ENCODE peak calls at places on chromosomes 3 and 15, in nine cellular contexts. P is suprapubic skin, H is PC-9, U is Calu3, D is cardiac muscle cell, Z is HFF-Myc, G is activated B cell treated with CpG ODN at 0.5 μM for 24 hours, J is esophagus muscularis mucosa, N is astrocyte of the spinal cord. E is an unnamed sample.

GRCh38 chr3:76199382-76199781 is 414.0 kb upstream of the ZNF717 start:
- DNase-seq in P (no peak), H (no peak), U (no peak), D (no peak), Z (no peak), G (no peak), J (no peak), N (peak; percentile 2), E (no peak)

GRCh38 chr3:105274958-105275357 is 91.8 kb upstream of the ALCAM start:
- DNase-seq in P (no peak), H (peak; percentile 40), U (no peak), D (peak; percentile 6), Z (no peak), G (no peak), J (no peak), N (peak; percentile 59), E (no peak)

GRCh38 chr15:75171408-75171807 is 30.3 kb upstream of the C15orf39 start:
- DNase-seq in P (no peak), H (no peak), U (peak; percentile 35), D (peak; percentile 69), Z (peak; percentile 46), G (no peak), J (no peak), N (peak; percentile 83), E (peak; percentile 62)

GRCh38 chr3:188947983-188948657 is 223.7 kb upstream of the TPRG1 start:
- DNase-seq in P (peak; percentile 98), H (no peak), U (peak; percentile 86), D (peak; percentile 100), Z (peak; percentile 89), G (no peak), J (peak; percentile 99), N (peak; percentile 100), E (peak; percentile 98)

GRCh38 chr15:87973456-87974215 is 282.9 kb downstream of the NTRK3 start:
- DNase-seq in P (no peak), H (no peak), U (no peak), D (no peak), Z (no peak), G (no peak), J (no peak), N (no peak), E (no peak)

GRCh38 chr3:98646680-98647079 is 53.3 kb upstream of the CPOX start:
- DNase-seq in P (no peak), H (no peak), U (no peak), D (no peak), Z (no peak), G (no peak), J (no peak), N (no peak), E (no peak)

GRCh38 chr15:75947117-75947516 is 43.4 kb downstream of the FBXO22 start:
- DNase-seq in P (no peak), H (no peak), U (no peak), D (peak; percentile 45), Z (no peak), G (no peak), J (no peak), N (peak; percentile 41), E (peak; percentile 27)

GRCh38 chr15:83108266-83109219 is 1.1 kb downstream of the TM6SF1 start:
- DNase-seq in P (peak; percentile 71), H (no peak), U (peak; percentile 14), D (peak; percentile 82), Z (no peak), G (peak; percentile 26), J (no peak), N (peak; percentile 48), E (peak; percentile 53)

GRCh38 chr3:115330406-115330805 is 183.3 kb upstream of the ZBTB20 start:
- DNase-seq in P (no peak), H (no peak), U (peak; percentile 4), D (peak; percentile 75), Z (peak; percentile 52), G (no peak), J (no peak), N (peak; percentile 61), E (no peak)

GRCh38 chr3:99925584-99925983 is 107.9 kb downstream of the CMSS1 start:
- DNase-seq in P (no peak), H (peak; percentile 68), U (peak; percentile 44), D (peak; percentile 70), Z (peak; percentile 84), G (no peak), J (no peak), N (peak; percentile 80), E (no peak)

GRCh38 chr3:187257471-187257870 is 34.1 kb downstream of the MASP1 start:
- DNase-seq in P (no peak), H (no peak), U (no peak), D (no peak), Z (no peak), G (no peak), J (no peak), N (no peak), E (no peak)

GRCh38 chr3:13145131-13145825 is 72.0 kb upstream of the IQSEC1 start:
- DNase-seq in P (peak; percentile 21), H (no peak), U (peak; percentile 16), D (no peak), Z (no peak), G (no peak), J (no peak), N (no peak), E (no peak)

GRCh38 chr3:99961756-99962515 is 144.3 kb downstream of the CMSS1 start:
- DNase-seq in P (no peak), H (no peak), U (no peak), D (no peak), Z (no peak), G (no peak), J (no peak), N (no peak), E (no peak)

GRCh38 chr3:111729087-111729846 is 129.8 kb upstream of the PHLDB2 start:
- DNase-seq in P (peak; percentile 79), H (peak; percentile 65), U (no peak), D (peak; percentile 75), Z (no peak), G (no peak), J (peak; percentile 91), N (peak; percentile 94), E (no peak)

GRCh38 chr3:191502583-191502982 is 41.6 kb downstream of the PYDC2 start:
- DNase-seq in P (no peak), H (no peak), U (no peak), D (no peak), Z (no peak), G (no peak), J (no peak), N (peak; percentile 13), E (no peak)

GRCh38 chr3:55402886-55403605 is 84.1 kb downstream of the WNT5A start:
- DNase-seq in P (no peak), H (peak; percentile 10), U (no peak), D (no peak), Z (no peak), G (no peak), J (no peak), N (peak; percentile 26), E (no peak)

DNA sequence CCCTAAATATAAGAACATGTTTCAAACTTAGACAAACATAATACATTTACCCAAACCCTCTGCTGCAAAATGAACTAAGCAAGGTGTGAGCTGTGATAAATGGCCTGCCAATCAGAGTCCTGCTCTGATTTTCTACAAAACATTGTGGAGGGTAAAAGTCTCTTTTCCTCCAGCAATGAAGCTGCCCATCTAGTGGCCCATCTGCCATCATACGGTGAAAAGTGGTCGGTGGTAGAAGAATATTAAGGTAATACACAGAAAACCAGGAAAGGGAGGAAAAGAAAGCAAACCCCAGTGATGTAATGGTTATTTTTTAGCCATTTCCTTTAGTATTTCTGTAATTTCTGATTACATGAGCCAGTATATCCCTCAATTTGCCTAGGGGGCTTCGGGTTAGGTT is 838.1 kb downstream of the TBL1XR1 start:
- DNase-seq in P (no peak), H (no peak), U (no peak), D (no peak), Z (no peak), G (no peak), J (no peak), N (no peak), E (no peak)
- TF ChIP-seq CTCF in P (no peak), H (peak; percentile 50), U (peak; percentile 45), D (no peak), Z (peak; percentile 20), G (no peak), J (no peak), N (no peak), E (no peak)

GRCh38 chr15:29936353-29937049 is 114.2 kb upstream of the TJP1 start:
- DNase-seq in P (no peak), H (no peak), U (no peak), D (peak; percentile 25), Z (no peak), G (no peak), J (no peak), N (no peak), E (no peak)

GRCh38 chr15:29937956-29938355 is 115.7 kb upstream of the TJP1 start:
- DNase-seq in P (no peak), H (no peak), U (no peak), D (peak; percentile 29), Z (no peak), G (no peak), J (no peak), N (peak; percentile 71), E (no peak)

GRCh38 chr15:29939404-29939803 is 117.1 kb upstream of the TJP1 start:
- DNase-seq in P (no peak), H (no peak), U (no peak), D (no peak), Z (no peak), G (no peak), J (no peak), N (no peak), E (no peak)

GRCh38 chr15:29942144-29942543 is 119.9 kb upstream of the TJP1 start:
- DNase-seq in P (no peak), H (no peak), U (no peak), D (no peak), Z (no peak), G (no peak), J (no peak), N (no peak), E (no peak)

GRCh38 chr15:29938701-29939340 is 116.6 kb upstream of the TJP1 start:
- DNase-seq in P (no peak), H (no peak), U (no peak), D (no peak), Z (no peak), G (no peak), J (no peak), N (no peak), E (no peak)
- TF ChIP-seq CTCF in P (no peak), H (no peak), U (no peak), D (peak; percentile 21), Z (peak; percentile 32), G (no peak), J (no peak), N (peak; percentile 37), E (no peak)

DNA sequence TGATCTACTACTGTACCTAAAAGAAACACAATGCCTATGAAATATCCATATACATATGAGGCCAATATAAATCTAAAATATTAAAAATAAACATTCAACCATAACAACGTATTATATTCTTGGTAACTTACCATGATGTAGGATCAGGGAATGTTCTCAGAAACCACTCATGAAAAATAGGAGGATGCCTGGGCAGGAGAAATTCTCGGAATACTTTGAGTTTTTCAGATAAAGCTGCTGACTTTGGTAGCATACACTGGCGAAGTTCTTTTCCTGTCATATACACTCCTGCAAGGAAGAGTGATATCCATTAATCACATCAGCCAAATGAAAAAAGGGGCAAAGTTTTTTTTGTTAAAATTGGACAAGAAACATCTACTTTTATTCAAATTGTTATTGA is 11.3 kb upstream of the XRN1 start:
- DNase-seq in P (no peak), H (no peak), U (no peak), D (peak; percentile 48), Z (no peak), G (no peak), J (no peak), N (no peak), E (no peak)
- TF ChIP-seq CTCF in P (no peak), H (no peak), U (no peak), D (no peak), Z (no peak), G (no peak), J (no peak), N (no peak), E (no peak)

GRCh38 chr15:27250223-27250622 is 279.2 kb downstream of the GABRG3 start:
- DNase-seq in P (no peak), H (no peak), U (no peak), D (no peak), Z (no peak), G (no peak), J (no peak), N (no peak), E (no peak)
- TF ChIP-seq CTCF in P (no peak), H (no peak), U (no peak), D (no peak), Z (no peak), G (no peak), J (no peak), N (no peak), E (no peak)